ENCODE peak calls at places on chromosomes 1 and 21, in nine cellular contexts. R, G, H, E, F, D, L, T and I are unnamed samples.

GRCh38 chr1:226882187-226882586 is 11.8 kb downstream of the PSEN2 start:
- DNase-seq in R (no peak), G (no peak), H (peak; percentile 22), E (no peak), F (peak; percentile 27), D (no peak), L (peak; percentile 60), T (no peak), I (no peak)

GRCh38 chr1:94936861-94937620 is 10.1 kb upstream of the CNN3 start:
- DNase-seq in R (no peak), G (no peak), H (peak; percentile 53), E (no peak), F (no peak), D (no peak), L (no peak), T (no peak), I (no peak)

GRCh38 chr1:29396438-29397255 is 160.3 kb downstream of the PTPRU start:
- DNase-seq in R (no peak), G (no peak), H (peak; percentile 31), E (no peak), F (no peak), D (no peak), L (peak; percentile 39), T (no peak), I (peak; percentile 17)

GRCh38 chr1:198359024-198359653 is 181.3 kb downstream of the ATP6V1G3 start:
- DNase-seq in R (no peak), G (no peak), H (peak; percentile 24), E (no peak), F (no peak), D (no peak), L (no peak), T (peak; percentile 34), I (peak; percentile 45)

GRCh38 chr21:41952568-41953248 is 1.1 kb downstream of the C2CD2 start:
- DNase-seq in R (no peak), G (no peak), H (peak; percentile 20), E (peak; percentile 78), F (no peak), D (no peak), L (no peak), T (no peak), I (no peak)

GRCh38 chr21:45972716-45973474 is 8.7 kb upstream of the COL6A1 start:
- DNase-seq in R (peak; percentile 87), G (peak; percentile 96), H (peak; percentile 97), E (peak; percentile 85), F (peak; percentile 75), D (peak; percentile 87), L (no peak), T (no peak), I (peak; percentile 96)

GRCh38 chr1:245232936-245233335 is 78.2 kb downstream of the KIF26B start:
- DNase-seq in R (no peak), G (no peak), H (peak; percentile 8), E (no peak), F (no peak), D (no peak), L (no peak), T (no peak), I (no peak)

GRCh38 chr1:228687562-228687961 is 47.7 kb upstream of the RHOU start:
- DNase-seq in R (no peak), G (no peak), H (no peak), E (no peak), F (no peak), D (no peak), L (no peak), T (no peak), I (no peak)

GRCh38 chr21:44687671-44688070 is 5.7 kb upstream of the KRTAP12-1 start:
- DNase-seq in R (no peak), G (no peak), H (no peak), E (peak; percentile 26), F (no peak), D (no peak), L (no peak), T (no peak), I (no peak)
- H3K4me3 ChIP-seq in R (no peak overlapping the region), G (no peak overlapping the region), H (no peak overlapping the region), E (no peak overlapping the region), F (no peak overlapping the region), D (no peak overlapping the region), L (no peak overlapping the region), T (no peak overlapping the region), I (no peak overlapping the region)

GRCh38 chr1:153626477-153626928 is 802 bp downstream of the S100A13 start:
- DNase-seq in R (no peak), G (no peak), H (no peak), E (peak; percentile 18), F (no peak), D (no peak), L (no peak), T (no peak), I (no peak)

GRCh38 chr1:153629343-153629665 is 1.1 kb downstream of the S100A1 start:
- DNase-seq in R (no peak), G (no peak), H (no peak), E (peak; percentile 43), F (no peak), D (no peak), L (no peak), T (no peak), I (no peak)

GRCh38 chr1:153628638-153629342 is 556 bp downstream of the S100A1 start:
- DNase-seq in R (no peak), G (no peak), H (no peak), E (peak; percentile 64), F (no peak), D (no peak), L (no peak), T (no peak), I (no peak)

GRCh38 chr1:153626929-153627796 is at the start of gene S100A13:
- DNase-seq in R (peak; percentile 85), G (peak; percentile 91), H (peak; percentile 98), E (peak; percentile 94), F (peak; percentile 68), D (peak; percentile 88), L (no peak), T (peak; percentile 69), I (peak; percentile 96)

GRCh38 chr1:153627797-153628626 is at the start of gene S100A1:
- DNase-seq in R (peak; percentile 77), G (no peak), H (no peak), E (peak; percentile 78), F (no peak), D (peak; percentile 77), L (no peak), T (no peak), I (no peak)
- TF ChIP-seq CTCF in R (no peak), G (peak; percentile 24), H (no peak), E (peak; percentile 4), F (no peak), D (no peak), L (no peak), T (no peak), I (no peak)

GRCh38 chr1:115336741-115337140 is 1.3 kb downstream of the NGF start:
- DNase-seq in R (no peak), G (no peak), H (no peak), E (no peak), F (no peak), D (no peak), L (no peak), T (no peak), I (no peak)
- H3K4me3 ChIP-seq in R (peak overlapping the region; percentile 60), G (peak overlapping the region; percentile 87), H (peak overlapping the region; percentile 90), E (no peak overlapping the region), F (peak overlapping the region; percentile 46), D (peak overlapping the region; percentile 75), L (no peak overlapping the region), T (no peak overlapping the region), I (no peak overlapping the region)

GRCh38 chr1:84973493-84974334 is 23.2 kb downstream of the MCOLN2 start:
- DNase-seq in R (no peak), G (no peak), H (peak; percentile 82), E (no peak), F (no peak), D (no peak), L (no peak), T (no peak), I (peak; percentile 66)
- TF ChIP-seq CTCF in R (no peak), G (no peak), H (no peak), E (no peak), F (no peak), D (no peak), L (no peak), T (no peak), I (no peak)

GRCh38 chr1:80566867-80567266 is 1233.9 kb upstream of the ADGRL2 start:
- DNase-seq in R (no peak), G (no peak), H (no peak), E (no peak), F (no peak), D (no peak), L (no peak), T (no peak), I (no peak)
- H3K4me3 ChIP-seq in R (no peak overlapping the region), G (no peak overlapping the region), H (no peak overlapping the region), E (no peak overlapping the region), F (no peak overlapping the region), D (no peak overlapping the region), L (no peak overlapping the region), T (no peak overlapping the region), I (no peak overlapping the region)

GRCh38 chr21:27219068-27219467 is 252.2 kb upstream of the ADAMTS5 start:
- DNase-seq in R (peak; percentile 10), G (no peak), H (peak; percentile 72), E (no peak), F (no peak), D (no peak), L (no peak), T (no peak), I (no peak)

GRCh38 chr21:27212444-27212843 is 245.6 kb upstream of the ADAMTS5 start:
- DNase-seq in R (no peak), G (no peak), H (no peak), E (no peak), F (no peak), D (no peak), L (no peak), T (no peak), I (no peak)

GRCh38 chr21:27213328-27213727 is 246.4 kb upstream of the ADAMTS5 start:
- DNase-seq in R (no peak), G (no peak), H (peak; percentile 41), E (no peak), F (no peak), D (no peak), L (no peak), T (no peak), I (peak; percentile 59)
- TF ChIP-seq CTCF in R (no peak), G (peak; percentile 23), H (peak; percentile 43), E (no peak), F (no peak), D (no peak), L (no peak), T (peak; percentile 18), I (peak; percentile 51)

DNA sequence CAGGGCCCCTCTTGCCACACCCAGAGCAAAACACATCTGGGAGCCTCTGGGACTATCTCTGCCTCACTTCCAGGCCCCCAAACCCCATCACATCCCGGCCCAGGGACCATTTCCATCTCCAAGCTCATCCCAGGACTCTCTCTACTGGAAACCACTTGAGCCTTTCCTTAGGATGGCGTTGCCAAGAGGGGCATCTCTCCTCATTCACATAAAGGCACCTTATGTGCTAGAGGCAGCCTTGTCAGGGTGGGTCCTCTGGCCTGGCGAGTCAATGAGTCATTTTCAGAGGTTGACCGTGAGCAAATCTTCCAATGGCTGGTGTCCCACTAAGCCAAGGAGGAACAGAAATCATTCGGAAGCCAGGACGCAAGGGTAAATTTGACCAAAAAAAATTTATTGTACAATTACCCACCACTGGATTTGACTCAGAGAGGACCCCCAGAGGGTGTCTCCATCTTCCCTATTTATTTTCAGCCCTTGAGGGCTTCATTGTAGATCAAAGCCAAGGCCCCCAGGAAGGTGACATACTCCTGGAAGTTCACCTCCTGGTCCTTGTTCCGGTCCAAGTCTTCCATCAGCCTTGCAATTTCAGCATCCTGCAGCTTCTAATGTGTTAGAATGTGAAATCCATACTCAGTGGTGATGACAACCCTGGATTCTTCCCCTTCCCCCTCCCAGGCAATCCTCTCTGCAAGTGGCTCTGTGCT is 1.4 kb downstream of the S100A6 start:
- DNase-seq in R (peak; percentile 31), G (no peak), H (peak; percentile 75), E (no peak), F (no peak), D (no peak), L (no peak), T (no peak), I (peak; percentile 50)
- H3K4me3 ChIP-seq in R (peak overlapping the region; percentile 77), G (peak overlapping the region; percentile 81), H (peak overlapping the region; percentile 100), E (peak overlapping the region; percentile 81), F (peak overlapping the region; percentile 99), D (peak overlapping the region; percentile 91), L (peak overlapping the region; percentile 99), T (no peak overlapping the region), I (peak overlapping the region; percentile 86)